ENCODE peak calls at places on chromosomes 2 and 18, in nine cellular contexts. F is fibroblast of lung, I is cardiac muscle cell, K is kidney, A is body of pancreas, C is coronary artery, E is A549, R is upper lobe of left lung, P is bronchial epithelial cell. L is an unnamed sample.

GRCh38 chr2:235274010-235274409 is 219.8 kb upstream of the AGAP1 start:
- DNase-seq in F (no peak), I (no peak), K (no peak), A (no peak), C (no peak), E (no peak), R (no peak), P (no peak), L (no peak)

GRCh38 chr2:188475945-188476344 is 184.3 kb downstream of the GULP1 start:
- DNase-seq in F (peak), I (no peak), K (no peak), A (no peak), C (no peak), E (peak), R (no peak), P (peak), L (no peak)

GRCh38 chr2:20627712-20628380 is 23.1 kb downstream of the HS1BP3 start:
- DNase-seq in F (no peak), I (no peak), K (peak), A (no peak), C (no peak), E (no peak), R (no peak), P (no peak), L (no peak)

GRCh38 chr2:46268986-46269385 is 28.2 kb upstream of the EPAS1 start:
- DNase-seq in F (peak), I (no peak), K (no peak), A (no peak), C (no peak), E (no peak), R (no peak), P (no peak), L (no peak)

GRCh38 chr18:9106094-9106493 is 3.6 kb downstream of the NDUFV2 start:
- DNase-seq in F (no peak), I (no peak), K (no peak), A (no peak), C (no peak), E (no peak), R (no peak), P (no peak), L (no peak)

GRCh38 chr2:195316485-195316884 is 340.5 kb upstream of the SLC39A10 start:
- DNase-seq in F (peak), I (no peak), K (no peak), A (no peak), C (no peak), E (no peak), R (no peak), P (peak), L (no peak)

GRCh38 chr18:22563098-22563707 is 145.5 kb upstream of the CTAGE1 start:
- DNase-seq in F (peak), I (peak), K (no peak), A (peak), C (no peak), E (peak), R (peak), P (peak), L (no peak)

GRCh38 chr2:142870516-142870915 is 6.9 kb upstream of the KYNU start:
- DNase-seq in F (no peak), I (no peak), K (no peak), A (no peak), C (no peak), E (peak), R (no peak), P (peak), L (no peak)

GRCh38 chr2:3631161-3631850 is 26.7 kb upstream of the ALLC start:
- DNase-seq in F (no peak), I (no peak), K (peak), A (peak), C (peak), E (no peak), R (no peak), P (no peak), L (no peak)

GRCh38 chr2:55880416-55881143 is 43.0 kb downstream of the EFEMP1 start:
- DNase-seq in F (no peak), I (no peak), K (no peak), A (no peak), C (no peak), E (no peak), R (no peak), P (no peak), L (no peak)

GRCh38 chr18:57733861-57734260 is 69.3 kb downstream of the ATP8B1 start:
- DNase-seq in F (no peak), I (no peak), K (no peak), A (no peak), C (no peak), E (no peak), R (no peak), P (no peak), L (no peak)

GRCh38 chr18:57730146-57730545 is 73.0 kb downstream of the ATP8B1 start:
- DNase-seq in F (no peak), I (no peak), K (no peak), A (no peak), C (no peak), E (no peak), R (no peak), P (peak), L (no peak)

GRCh38 chr18:57728941-57729511 is 74.1 kb downstream of the ATP8B1 start:
- DNase-seq in F (no peak), I (no peak), K (no peak), A (no peak), C (no peak), E (peak), R (peak), P (peak), L (no peak)

GRCh38 chr18:57727952-57728807 is 74.9 kb downstream of the ATP8B1 start:
- DNase-seq in F (peak), I (no peak), K (no peak), A (no peak), C (no peak), E (no peak), R (no peak), P (peak), L (no peak)
- TF ChIP-seq CTCF in F (no peak), I (no peak), K (no peak), A (no peak), C (no peak), E (no peak), R (no peak), P (no peak), L (no peak)

DNA sequence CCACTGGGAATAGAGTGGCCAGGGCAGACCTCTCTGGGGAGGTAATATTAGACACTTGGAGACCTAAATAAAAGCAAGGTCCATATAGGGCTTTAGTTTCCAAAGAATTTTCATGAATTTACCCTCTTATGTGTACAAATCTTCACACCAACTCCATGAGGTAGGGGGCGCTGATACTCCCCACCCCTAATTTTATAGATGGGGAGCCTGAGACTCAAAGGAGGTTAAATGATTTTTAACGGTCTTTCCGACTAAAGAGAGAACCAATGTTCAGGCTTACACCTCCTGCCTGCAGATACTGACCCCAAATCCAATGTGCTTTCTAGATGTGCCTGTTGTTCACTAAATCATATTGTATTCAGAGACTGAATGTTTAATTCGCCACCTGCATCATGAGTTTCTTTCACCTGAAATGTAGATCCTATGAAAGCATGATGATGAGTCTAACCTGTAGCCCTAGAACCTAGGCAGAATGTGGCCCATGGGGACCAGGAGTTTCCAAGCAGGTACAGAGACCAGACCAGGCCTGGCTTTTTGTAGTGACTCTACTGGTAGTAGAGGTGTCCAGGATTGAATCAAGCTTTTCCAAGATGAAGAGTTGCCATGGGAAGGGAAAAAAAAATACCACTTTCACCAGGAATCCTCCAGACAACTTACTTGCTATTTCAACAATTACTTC is 16.8 kb upstream of the PAX3 start:
- DNase-seq in F (no peak), I (no peak), K (no peak), A (no peak), C (no peak), E (no peak), R (no peak), P (no peak), L (no peak)
- TF ChIP-seq CTCF in F (peak), I (no peak), K (no peak), A (no peak), C (no peak), E (peak), R (no peak), P (no peak), L (no peak)

DNA sequence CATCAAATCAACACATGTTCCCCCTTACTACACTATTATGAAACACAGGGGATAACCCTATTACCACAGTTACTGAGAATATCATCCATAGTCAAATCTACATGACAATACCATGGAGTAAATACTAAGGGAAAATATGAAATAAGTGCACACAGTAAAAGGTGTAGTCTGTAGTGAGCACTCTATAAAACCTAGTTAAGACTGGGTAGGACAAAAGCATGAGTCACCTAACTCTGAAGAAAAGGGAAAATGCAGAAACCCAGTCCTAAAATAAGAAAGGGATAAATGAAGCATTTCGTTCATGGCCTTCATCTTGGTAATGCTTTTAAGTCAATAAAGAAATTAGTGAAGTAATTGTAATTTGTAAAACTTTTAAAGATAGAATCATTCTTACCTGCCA is 65.4 kb upstream of the ACVR2A start:
- DNase-seq in F (no peak), I (no peak), K (no peak), A (no peak), C (no peak), E (no peak), R (no peak), P (no peak), L (no peak)
- TF ChIP-seq CTCF in F (no peak), I (no peak), K (no peak), A (no peak), C (no peak), E (no peak), R (no peak), P (no peak), L (no peak)

DNA sequence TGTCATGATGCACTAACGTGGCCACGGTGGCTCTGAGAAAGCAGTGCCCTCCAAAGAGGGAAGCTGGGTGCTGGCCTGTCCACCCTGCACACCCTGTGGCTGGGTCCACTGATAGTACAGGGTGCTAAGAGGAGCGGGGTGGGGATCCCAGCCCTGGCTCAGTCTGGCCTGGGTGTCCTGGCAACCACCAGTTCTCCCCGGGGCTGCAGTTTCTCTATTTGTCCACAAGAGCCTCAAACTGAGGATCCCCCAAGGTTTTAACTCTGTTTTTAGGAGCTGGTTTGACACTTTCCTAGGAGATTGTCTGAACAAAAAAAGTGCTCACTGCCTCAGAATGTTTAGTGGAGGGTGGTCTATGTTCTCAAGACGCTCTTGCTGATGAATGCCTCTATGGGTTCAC is 29.0 kb downstream of the EDAR start:
- DNase-seq in F (no peak), I (no peak), K (no peak), A (no peak), C (no peak), E (no peak), R (no peak), P (no peak), L (no peak)
- TF ChIP-seq CTCF in F (peak), I (peak), K (no peak), A (no peak), C (no peak), E (no peak), R (no peak), P (no peak), L (no peak)

GRCh38 chr2:231613655-231614558 is 21.2 kb downstream of the TEX44 start:
- DNase-seq in F (peak), I (peak), K (peak), A (peak), C (peak), E (peak), R (peak), P (peak), L (peak)
- TF ChIP-seq CTCF in F (no peak), I (peak), K (peak), A (peak), C (no peak), E (peak), R (peak), P (peak), L (no peak)

DNA sequence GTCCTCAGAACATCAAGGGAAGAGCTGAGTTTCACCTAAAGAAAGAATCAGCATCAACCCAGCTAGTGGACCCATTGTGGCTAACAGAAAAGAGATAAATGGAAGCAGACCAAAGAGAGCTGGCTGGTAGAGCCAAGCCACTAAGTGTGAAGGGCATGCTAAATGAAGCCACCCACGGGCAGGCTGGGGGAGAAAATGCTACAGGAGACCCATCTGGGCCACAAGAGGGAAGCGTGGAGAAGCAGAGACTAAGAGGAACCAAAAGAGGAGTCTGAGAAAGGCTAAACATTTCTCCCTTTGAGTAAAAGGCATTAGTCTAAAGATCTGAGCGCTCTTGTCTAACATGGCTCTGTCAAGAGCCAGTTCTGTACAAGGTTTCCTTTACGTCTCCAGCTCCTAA is 15.8 kb downstream of the CWC22 start:
- DNase-seq in F (no peak), I (no peak), K (no peak), A (no peak), C (no peak), E (no peak), R (no peak), P (no peak), L (no peak)
- TF ChIP-seq CTCF in F (peak), I (no peak), K (no peak), A (no peak), C (no peak), E (no peak), R (no peak), P (peak), L (no peak)

DNA sequence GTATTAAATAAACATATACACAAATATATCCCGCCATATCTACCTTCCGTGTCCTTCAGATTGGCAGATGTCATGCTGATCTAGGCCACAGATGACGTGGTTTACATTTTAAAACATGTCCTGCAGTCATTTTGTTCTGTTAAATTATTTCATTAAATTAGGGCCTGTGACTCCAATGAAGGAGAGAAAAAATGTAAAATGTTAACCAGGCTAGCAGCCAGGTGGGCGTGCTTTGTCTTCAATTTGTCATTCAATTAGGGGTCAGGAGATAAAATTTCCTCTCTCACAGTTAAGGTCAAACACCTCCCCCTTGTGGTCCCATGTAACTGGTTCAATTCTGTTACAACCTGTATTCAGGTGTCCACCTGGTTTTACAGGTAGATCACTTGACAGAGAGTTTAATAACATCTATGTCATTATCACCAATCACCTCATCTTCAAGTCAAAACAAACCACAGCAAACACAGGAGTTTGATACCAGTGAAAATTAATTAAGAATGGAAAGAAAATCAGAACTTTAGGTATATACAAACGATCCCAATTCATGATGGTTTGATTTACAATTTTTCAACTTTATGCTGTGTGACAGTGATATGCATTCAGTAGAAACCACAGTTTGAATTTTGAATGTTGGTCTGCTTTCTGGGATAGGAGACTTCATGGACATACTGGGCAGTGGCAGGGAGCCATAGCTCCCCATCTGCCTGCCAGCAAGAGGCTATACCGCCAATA is 339.4 kb downstream of the CMPK2 start:
- DNase-seq in F (peak), I (peak), K (no peak), A (peak), C (no peak), E (no peak), R (no peak), P (peak), L (no peak)
- TF ChIP-seq CTCF in F (no peak), I (no peak), K (peak), A (peak), C (no peak), E (no peak), R (peak), P (peak), L (no peak)

GRCh38 chr2:233928594-233929351 is 11.6 kb downstream of the TRPM8 start:
- DNase-seq in F (no peak), I (peak), K (no peak), A (no peak), C (no peak), E (peak), R (no peak), P (peak), L (no peak)
- TF ChIP-seq CTCF in F (peak), I (peak), K (peak), A (no peak), C (no peak), E (peak), R (no peak), P (peak), L (peak)

GRCh38 chr2:19600506-19600905 is 242.1 kb upstream of the OSR1 start:
- DNase-seq in F (no peak), I (no peak), K (no peak), A (no peak), C (no peak), E (no peak), R (no peak), P (no peak), L (no peak)
- TF ChIP-seq CTCF in F (peak), I (no peak), K (no peak), A (no peak), C (no peak), E (no peak), R (no peak), P (no peak), L (no peak)